ENCODE peak calls at places on chromosomes 13 and 19, in four cellular contexts. G, D, M and B are unnamed samples.
A peak's percentile ranks its signal among the peaks of the same experiment; 100 is the strongest.

GRCh38 chr19:35059006-35059798 is 17.7 kb downstream of the HPN start:
- DNase-seq in G (no peak), D (no peak), M (no peak), B (no peak)

GRCh38 chr19:32675720-32676185 is at the start of gene RGS9BP:
- DNase-seq in G (peak; percentile 49), D (peak; percentile 70), M (peak; percentile 89), B (no peak)

GRCh38 chr13:60448907-60449510 is 52.0 kb downstream of the TDRD3 start:
- DNase-seq in G (peak; percentile 58), D (peak; percentile 46), M (no peak), B (no peak)

GRCh38 chr19:29543381-29543780 is 17.6 kb downstream of the VSTM2B start:
- DNase-seq in G (no peak), D (no peak), M (no peak), B (no peak)

GRCh38 chr13:99765869-99766268 is 205.7 kb downstream of the ZIC5 start:
- DNase-seq in G (no peak), D (no peak), M (no peak), B (no peak)

GRCh38 chr13:73835138-73835721 is 299.0 kb downstream of the KLF12 start:
- DNase-seq in G (peak; percentile 60), D (peak; percentile 44), M (no peak), B (no peak)

GRCh38 chr19:12346896-12347295 is 13.5 kb upstream of the ZNF563 start:
- DNase-seq in G (peak; percentile 24), D (no peak), M (no peak), B (no peak)

GRCh38 chr19:55486043-55486970 is 1.3 kb downstream of the NAT14 start:
- DNase-seq in G (no peak), D (no peak), M (no peak), B (no peak)

GRCh38 chr13:113924184-113924583 is 49.7 kb downstream of the C13orf46 start:
- DNase-seq in G (no peak), D (no peak), M (no peak), B (no peak)

GRCh38 chr19:38666662-38667448 is 19.4 kb downstream of the ACTN4 start:
- DNase-seq in G (peak; percentile 58), D (peak; percentile 58), M (no peak), B (no peak)

GRCh38 chr19:18896421-18896841 is 473 bp upstream of the CERS1 start:
- DNase-seq in G (no peak), D (peak; percentile 38), M (no peak), B (peak; percentile 36)

GRCh38 chr13:94110011-94110410 is 369.5 kb downstream of the DCT start:
- DNase-seq in G (no peak), D (no peak), M (no peak), B (no peak)

GRCh38 chr19:344625-345319 is at the start of gene MIER2:
- DNase-seq in G (peak; percentile 69), D (peak; percentile 90), M (peak; percentile 87), B (peak; percentile 33)

GRCh38 chr13:108037348-108037747 is 178.0 kb downstream of the LIG4 start:
- DNase-seq in G (no peak), D (no peak), M (no peak), B (no peak)

GRCh38 chr19:16509141-16510061 is 13.2 kb downstream of the C19orf44 start:
- DNase-seq in G (no peak), D (no peak), M (peak; percentile 44), B (no peak)

GRCh38 chr19:2043864-2044708 is 7.0 kb downstream of the MKNK2 start:
- DNase-seq in G (no peak), D (peak; percentile 16), M (no peak), B (no peak)
- H3K27ac ChIP-seq in G (peak overlapping the region; percentile 21), D (no peak overlapping the region), M (peak overlapping the region; percentile 100), B (peak overlapping the region; percentile 30)

DNA sequence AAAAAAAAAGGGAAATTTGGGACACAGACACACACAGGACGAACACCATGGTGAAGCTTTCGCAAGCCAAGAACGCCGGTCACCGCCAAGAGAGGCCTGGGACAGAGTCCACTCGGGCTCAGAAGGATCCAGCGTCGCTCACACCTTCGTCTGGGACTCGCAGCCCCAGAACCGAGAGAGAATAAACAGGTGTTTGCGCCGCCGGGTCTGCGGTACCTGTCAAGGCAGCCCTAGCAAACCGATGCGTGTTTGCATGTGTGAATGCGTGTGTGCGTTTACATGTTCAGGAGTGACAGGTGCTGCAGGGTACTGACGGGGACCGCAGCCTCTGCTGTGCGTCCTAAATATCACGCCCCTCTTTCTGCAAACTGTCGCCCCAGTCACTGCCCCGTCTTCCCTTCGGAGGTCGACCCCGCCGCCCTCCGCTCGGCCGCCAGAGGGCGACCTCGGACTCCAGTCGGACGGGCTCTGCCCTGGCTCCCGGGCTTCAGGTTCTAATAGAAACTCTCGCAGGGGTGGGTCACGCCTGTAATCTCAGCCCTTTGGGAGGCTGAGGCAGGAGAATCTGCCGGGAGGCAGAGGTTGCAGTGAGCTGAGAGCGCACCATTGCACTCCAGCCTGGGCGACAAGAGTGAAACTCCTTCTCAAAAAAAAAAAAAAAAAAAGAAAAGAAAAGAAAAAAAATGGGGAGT is 11.8 kb upstream of the CSNK1G2 start:
- DNase-seq in G (peak; percentile 86), D (peak; percentile 93), M (peak; percentile 81), B (peak; percentile 51)
- H3K27ac ChIP-seq in G (no peak overlapping the region), D (no peak overlapping the region), M (no peak overlapping the region), B (no peak overlapping the region)

DNA sequence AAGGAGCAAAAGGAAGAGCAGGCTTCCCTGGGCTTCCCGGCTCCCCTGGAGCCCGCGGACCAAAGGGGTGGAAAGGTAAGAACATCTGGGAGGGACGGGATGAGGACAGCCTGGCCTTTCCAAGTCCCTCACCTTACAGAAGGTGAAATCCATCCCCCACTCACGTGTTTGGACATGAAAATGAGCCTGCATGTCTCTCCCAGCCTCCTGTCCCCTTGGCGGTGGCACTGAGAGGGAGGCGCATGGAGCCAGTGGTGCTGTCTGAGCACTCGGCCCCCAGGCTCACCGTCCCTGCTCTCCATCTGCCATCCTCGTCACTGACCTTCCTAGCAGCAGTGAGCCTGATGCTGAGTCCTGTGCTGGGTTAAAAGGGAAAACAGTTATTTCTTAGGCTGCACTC is 104.2 kb downstream of the RAB20 start:
- DNase-seq in G (no peak), D (no peak), M (no peak), B (no peak)
- H3K27ac ChIP-seq in G (no peak overlapping the region), D (no peak overlapping the region), M (no peak overlapping the region), B (no peak overlapping the region)

DNA sequence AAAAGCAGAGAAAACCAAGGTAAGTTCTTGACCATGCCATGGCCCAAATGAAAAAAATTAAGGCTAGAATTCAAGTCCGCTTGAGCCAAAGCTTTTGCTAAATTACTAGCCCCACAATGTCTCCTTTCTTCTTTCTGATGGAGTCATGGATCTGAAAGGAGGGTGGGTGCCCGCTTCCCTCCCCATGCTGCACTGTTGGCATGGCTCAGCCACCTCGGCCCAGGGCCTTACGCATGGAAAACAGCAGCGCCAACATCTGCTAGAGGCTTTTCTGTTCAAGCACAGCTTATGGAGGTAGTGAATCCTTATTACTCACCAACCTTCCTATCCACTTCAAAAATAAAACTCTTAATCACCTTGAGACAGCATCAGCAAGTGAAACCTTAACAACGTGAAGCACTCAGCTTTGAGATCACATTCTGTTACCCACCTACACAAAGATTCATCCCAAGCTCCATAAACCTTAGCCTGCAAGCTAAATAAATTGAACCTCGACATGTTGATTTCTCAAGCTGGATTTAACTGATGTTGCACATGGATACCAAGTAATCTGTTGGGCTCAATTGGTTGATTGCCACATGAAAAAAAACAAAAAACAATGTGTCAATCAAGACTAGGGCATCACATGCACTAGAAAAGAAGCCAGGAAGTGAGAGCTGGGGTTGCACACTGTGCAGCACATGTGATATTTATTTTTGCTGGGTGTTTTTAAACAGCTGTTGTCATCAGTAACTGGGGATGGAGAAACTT is 43.4 kb downstream of the TPT1 start:
- DNase-seq in G (no peak), D (no peak), M (no peak), B (peak; percentile 39)
- H3K27ac ChIP-seq in G (no peak overlapping the region), D (no peak overlapping the region), M (no peak overlapping the region), B (peak overlapping the region; percentile 77)

DNA sequence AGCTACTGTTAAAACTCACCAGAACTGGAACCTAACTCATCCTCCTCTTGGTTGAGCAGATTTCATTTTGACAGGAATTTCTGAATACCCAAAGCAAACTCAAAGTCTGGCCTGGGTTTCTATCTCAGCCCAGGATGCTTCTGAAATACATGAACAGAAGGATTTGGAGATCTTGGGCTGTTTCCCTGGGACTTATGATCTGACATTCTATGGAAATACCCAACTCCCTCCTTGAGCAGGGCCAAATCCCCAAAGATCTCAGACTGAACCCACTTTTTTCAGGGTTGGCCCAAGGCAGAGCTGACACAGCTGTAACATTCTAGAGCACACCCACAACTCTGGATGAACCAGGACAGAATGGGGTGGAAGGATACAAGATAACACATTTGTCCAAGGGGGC is 1.1 kb upstream of the ITM2B start:
- DNase-seq in G (no peak), D (no peak), M (no peak), B (no peak)
- H3K27ac ChIP-seq in G (peak overlapping the region; percentile 100), D (no peak overlapping the region), M (peak overlapping the region; percentile 100), B (no peak overlapping the region)

DNA sequence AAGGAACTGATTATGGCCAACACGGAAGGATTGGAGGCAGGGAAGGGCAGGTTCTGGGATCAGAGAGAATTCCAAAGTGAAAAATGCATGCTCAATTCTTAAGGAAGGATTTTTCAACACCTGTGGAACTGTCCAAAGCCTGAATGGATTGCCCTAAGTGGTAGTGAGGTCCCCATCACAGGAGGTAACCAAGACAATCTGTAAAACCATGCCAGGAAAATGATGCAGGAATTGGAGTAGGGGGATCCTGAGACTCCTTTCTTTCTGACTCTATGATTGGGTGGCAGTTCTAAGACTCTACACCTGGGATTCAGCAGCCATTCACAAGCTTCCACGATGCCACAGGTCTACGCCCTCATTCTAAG is 56.5 kb upstream of the ZNRF4 start:
- DNase-seq in G (no peak), D (no peak), M (no peak), B (no peak)
- H3K27ac ChIP-seq in G (no peak overlapping the region), D (no peak overlapping the region), M (no peak overlapping the region), B (no peak overlapping the region)

GRCh38 chr13:32984857-32985626 is 31.2 kb upstream of the KL start:
- DNase-seq in G (no peak), D (no peak), M (no peak), B (no peak)
- H3K27ac ChIP-seq in G (no peak overlapping the region), D (no peak overlapping the region), M (no peak overlapping the region), B (no peak overlapping the region)

DNA sequence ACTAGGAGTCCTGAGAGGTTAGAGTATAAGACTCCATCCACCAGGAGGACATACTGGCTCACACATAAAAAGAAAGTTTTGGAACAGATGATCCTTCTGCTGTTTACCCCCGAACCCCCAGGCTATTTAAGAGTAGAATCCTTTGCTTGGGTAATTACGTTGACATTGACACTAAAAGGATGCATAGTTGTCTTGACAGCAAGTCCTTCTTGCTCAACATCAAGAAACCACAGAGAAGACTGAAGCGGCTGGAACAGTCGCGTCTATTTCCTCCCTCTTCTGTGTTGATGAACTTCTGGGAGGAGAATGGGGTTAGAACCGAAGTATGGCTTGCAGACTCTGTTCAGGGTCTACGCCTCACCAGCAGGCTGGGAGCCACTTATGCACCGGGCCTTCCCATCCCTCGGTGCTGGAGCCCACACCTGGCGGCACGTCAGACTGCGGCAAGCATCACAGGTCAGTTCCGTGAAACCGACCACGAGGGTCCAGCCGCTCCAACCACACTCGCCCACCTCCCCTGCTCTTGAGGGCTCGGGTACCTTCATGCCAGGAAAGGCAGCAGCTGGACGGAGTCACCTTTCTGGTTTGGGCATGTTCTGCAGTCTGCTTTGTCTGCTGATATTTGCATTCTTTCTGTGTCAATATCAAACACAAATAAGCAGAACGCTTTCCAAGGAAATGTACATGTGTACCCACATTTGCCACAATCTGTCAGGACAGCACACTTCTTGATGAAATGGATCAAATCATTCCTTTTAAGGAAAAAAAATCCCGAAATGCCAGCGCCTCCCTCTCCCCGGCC is 42.4 kb upstream of the RANBP3 start:
- DNase-seq in G (no peak), D (no peak), M (no peak), B (no peak)
- H3K27ac ChIP-seq in G (no peak overlapping the region), D (no peak overlapping the region), M (no peak overlapping the region), B (no peak overlapping the region)